ENCODE peak calls at places on chromosomes 6 and 20, in six cellular contexts. One of them, this sample, is unnamed.

GRCh38 chr20:32752021-32752457 is 8.8 kb upstream of the COMMD7 start:
- DNase-seq in activated naive CD4-positive, alpha-beta T cell: no peak
- DNase-seq in activated CD8-positive, alpha-beta T cell treated with anti-CD3 and anti-CD28 coated beads for 36 hours: no peak
- DNase-seq in DND-41: no peak
- DNase-seq in GM23248: no peak
- DNase-seq in stimulated activated CD4-positive, alpha-beta T cell treated with anti-CD3 and anti-CD28 coated beads, Interleukin-2, amount 100 ng/mL, for 48 hours: no peak
- DNase-seq in this sample: no peak

GRCh38 chr6:81767163-81768000 is 14.9 kb upstream of the TENT5A start:
- DNase-seq in GM23248: peak; percentile 83
- DNase-seq in activated CD8-positive, alpha-beta T cell treated with anti-CD3 and anti-CD28 coated beads for 36 hours: no peak
- DNase-seq in stimulated activated CD4-positive, alpha-beta T cell treated with anti-CD3 and anti-CD28 coated beads, Interleukin-2, amount 100 ng/mL, for 48 hours: no peak
- DNase-seq in activated naive CD4-positive, alpha-beta T cell: no peak
- DNase-seq in DND-41: no peak
- DNase-seq in this sample: no peak

GRCh38 chr6:161139304-161139765 is 134.5 kb downstream of the AGPAT4 start:
- DNase-seq in stimulated activated CD4-positive, alpha-beta T cell treated with anti-CD3 and anti-CD28 coated beads, Interleukin-2, amount 100 ng/mL, for 48 hours: no peak
- DNase-seq in DND-41: no peak
- DNase-seq in activated naive CD4-positive, alpha-beta T cell: no peak
- DNase-seq in GM23248: no peak
- DNase-seq in activated CD8-positive, alpha-beta T cell treated with anti-CD3 and anti-CD28 coated beads for 36 hours: no peak
- DNase-seq in this sample: no peak

GRCh38 chr20:4068708-4069107 is 53.4 kb upstream of the RNF24 start:
- DNase-seq in DND-41: no peak
- DNase-seq in activated CD8-positive, alpha-beta T cell treated with anti-CD3 and anti-CD28 coated beads for 36 hours: no peak
- DNase-seq in stimulated activated CD4-positive, alpha-beta T cell treated with anti-CD3 and anti-CD28 coated beads, Interleukin-2, amount 100 ng/mL, for 48 hours: no peak
- DNase-seq in activated naive CD4-positive, alpha-beta T cell: no peak
- DNase-seq in GM23248: no peak
- DNase-seq in this sample: no peak

GRCh38 chr6:80132942-80133517 is 26.6 kb downstream of the BCKDHB start:
- DNase-seq in activated CD8-positive, alpha-beta T cell treated with anti-CD3 and anti-CD28 coated beads for 36 hours: peak; percentile 41
- DNase-seq in stimulated activated CD4-positive, alpha-beta T cell treated with anti-CD3 and anti-CD28 coated beads, Interleukin-2, amount 100 ng/mL, for 48 hours: peak; percentile 21
- DNase-seq in DND-41: peak; percentile 42
- DNase-seq in GM23248: peak; percentile 80
- DNase-seq in activated naive CD4-positive, alpha-beta T cell: no peak
- DNase-seq in this sample: peak; percentile 66

GRCh38 chr6:73519943-73520687 is 717 bp downstream of the EEF1A1 start:
- DNase-seq in DND-41: peak; percentile 76
- DNase-seq in activated naive CD4-positive, alpha-beta T cell: peak; percentile 77
- DNase-seq in GM23248: peak; percentile 95
- DNase-seq in stimulated activated CD4-positive, alpha-beta T cell treated with anti-CD3 and anti-CD28 coated beads, Interleukin-2, amount 100 ng/mL, for 48 hours: peak; percentile 78
- DNase-seq in activated CD8-positive, alpha-beta T cell treated with anti-CD3 and anti-CD28 coated beads for 36 hours: peak; percentile 87
- DNase-seq in this sample: peak; percentile 88

GRCh38 chr20:57509665-57510237 is 15.2 kb downstream of the CTCFL start:
- DNase-seq in activated CD8-positive, alpha-beta T cell treated with anti-CD3 and anti-CD28 coated beads for 36 hours: peak; percentile 26
- DNase-seq in DND-41: no peak
- DNase-seq in GM23248: peak; percentile 30
- DNase-seq in stimulated activated CD4-positive, alpha-beta T cell treated with anti-CD3 and anti-CD28 coated beads, Interleukin-2, amount 100 ng/mL, for 48 hours: no peak
- DNase-seq in activated naive CD4-positive, alpha-beta T cell: no peak
- DNase-seq in this sample: peak; percentile 43

GRCh38 chr6:27176096-27176495 is 71.4 kb upstream of the PRSS16 start:
- DNase-seq in activated CD8-positive, alpha-beta T cell treated with anti-CD3 and anti-CD28 coated beads for 36 hours: no peak
- DNase-seq in DND-41: no peak
- DNase-seq in activated naive CD4-positive, alpha-beta T cell: no peak
- DNase-seq in GM23248: peak; percentile 51
- DNase-seq in stimulated activated CD4-positive, alpha-beta T cell treated with anti-CD3 and anti-CD28 coated beads, Interleukin-2, amount 100 ng/mL, for 48 hours: no peak
- DNase-seq in this sample: peak; percentile 19